ENCODE peak calls at places on chromosomes 12 and 14, in eight cellular contexts. One of them, this sample, is unnamed.

GRCh38 chr14:23112359-23113178 is 6.5 kb downstream of the CEBPE start:
- DNase-seq in esophagus muscularis mucosa: no peak
- DNase-seq in H1: no peak
- DNase-seq in HCT116: no peak
- DNase-seq in transverse colon: no peak
- DNase-seq in GM23338: no peak
- DNase-seq in suprapubic skin: no peak
- DNase-seq in HepG2: no peak
- DNase-seq in this sample: no peak

GRCh38 chr14:99342906-99343305 is 70.9 kb upstream of the BCL11B start:
- DNase-seq in esophagus muscularis mucosa: no peak
- DNase-seq in H1: no peak
- DNase-seq in HCT116: no peak
- DNase-seq in transverse colon: no peak
- DNase-seq in GM23338: no peak
- DNase-seq in suprapubic skin: no peak
- DNase-seq in HepG2: no peak
- DNase-seq in this sample: no peak

GRCh38 chr12:32201096-32201495 is 94.4 kb downstream of the BICD1 start:
- DNase-seq in esophagus muscularis mucosa: no peak
- DNase-seq in H1: no peak
- DNase-seq in HCT116: no peak
- DNase-seq in transverse colon: no peak
- DNase-seq in GM23338: no peak
- DNase-seq in suprapubic skin: no peak
- DNase-seq in HepG2: no peak
- DNase-seq in this sample: no peak

GRCh38 chr12:54217774-54218221 is 29.0 kb upstream of the SMUG1 start:
- DNase-seq in esophagus muscularis mucosa: no peak
- DNase-seq in H1: peak; percentile 86
- DNase-seq in HCT116: no peak
- DNase-seq in transverse colon: peak; percentile 55
- DNase-seq in GM23338: peak; percentile 97
- DNase-seq in suprapubic skin: peak; percentile 78
- DNase-seq in HepG2: no peak
- DNase-seq in this sample: no peak

GRCh38 chr14:80475074-80475473 is 263.8 kb upstream of the DIO2 start:
- DNase-seq in esophagus muscularis mucosa: no peak
- DNase-seq in H1: no peak
- DNase-seq in HCT116: no peak
- DNase-seq in transverse colon: no peak
- DNase-seq in GM23338: no peak
- DNase-seq in suprapubic skin: no peak
- DNase-seq in HepG2: no peak
- DNase-seq in this sample: no peak

GRCh38 chr12:52009081-52009751 is 2.5 kb downstream of the TAMALIN start:
- DNase-seq in esophagus muscularis mucosa: no peak
- DNase-seq in H1: no peak
- DNase-seq in HCT116: no peak
- DNase-seq in transverse colon: no peak
- DNase-seq in GM23338: no peak
- DNase-seq in suprapubic skin: no peak
- DNase-seq in HepG2: no peak
- DNase-seq in this sample: no peak

GRCh38 chr12:4881665-4882064 is 28.0 kb upstream of the KCNA1 start:
- DNase-seq in esophagus muscularis mucosa: no peak
- DNase-seq in H1: no peak
- DNase-seq in HCT116: no peak
- DNase-seq in transverse colon: no peak
- DNase-seq in GM23338: no peak
- DNase-seq in suprapubic skin: no peak
- DNase-seq in HepG2: no peak
- DNase-seq in this sample: no peak

GRCh38 chr14:90969493-90970166 is 90.8 kb downstream of the RPS6KA5 start:
- DNase-seq in esophagus muscularis mucosa: no peak
- DNase-seq in H1: no peak
- DNase-seq in HCT116: peak; percentile 21
- DNase-seq in transverse colon: no peak
- DNase-seq in GM23338: no peak
- DNase-seq in suprapubic skin: no peak
- DNase-seq in HepG2: no peak
- DNase-seq in this sample: no peak

GRCh38 chr12:111419784-111420183 is 14.1 kb downstream of the SH2B3 start:
- DNase-seq in esophagus muscularis mucosa: no peak
- DNase-seq in H1: no peak
- DNase-seq in HCT116: no peak
- DNase-seq in transverse colon: no peak
- DNase-seq in GM23338: no peak
- DNase-seq in suprapubic skin: no peak
- DNase-seq in HepG2: no peak
- DNase-seq in this sample: no peak

GRCh38 chr12:111418594-111418880 is 12.8 kb downstream of the SH2B3 start:
- DNase-seq in esophagus muscularis mucosa: no peak
- DNase-seq in H1: no peak
- DNase-seq in HCT116: no peak
- DNase-seq in transverse colon: no peak
- DNase-seq in GM23338: no peak
- DNase-seq in suprapubic skin: no peak
- DNase-seq in HepG2: no peak
- DNase-seq in this sample: no peak

GRCh38 chr12:111420494-111420893 is 14.8 kb downstream of the SH2B3 start:
- DNase-seq in esophagus muscularis mucosa: no peak
- DNase-seq in H1: no peak
- DNase-seq in HCT116: no peak
- DNase-seq in transverse colon: no peak
- DNase-seq in GM23338: no peak
- DNase-seq in suprapubic skin: no peak
- DNase-seq in HepG2: no peak
- DNase-seq in this sample: no peak

GRCh38 chr12:111417290-111417689 is 11.6 kb downstream of the SH2B3 start:
- DNase-seq in esophagus muscularis mucosa: no peak
- DNase-seq in H1: no peak
- DNase-seq in HCT116: no peak
- DNase-seq in transverse colon: no peak
- DNase-seq in GM23338: no peak
- DNase-seq in suprapubic skin: no peak
- DNase-seq in HepG2: no peak
- DNase-seq in this sample: no peak

DNA sequence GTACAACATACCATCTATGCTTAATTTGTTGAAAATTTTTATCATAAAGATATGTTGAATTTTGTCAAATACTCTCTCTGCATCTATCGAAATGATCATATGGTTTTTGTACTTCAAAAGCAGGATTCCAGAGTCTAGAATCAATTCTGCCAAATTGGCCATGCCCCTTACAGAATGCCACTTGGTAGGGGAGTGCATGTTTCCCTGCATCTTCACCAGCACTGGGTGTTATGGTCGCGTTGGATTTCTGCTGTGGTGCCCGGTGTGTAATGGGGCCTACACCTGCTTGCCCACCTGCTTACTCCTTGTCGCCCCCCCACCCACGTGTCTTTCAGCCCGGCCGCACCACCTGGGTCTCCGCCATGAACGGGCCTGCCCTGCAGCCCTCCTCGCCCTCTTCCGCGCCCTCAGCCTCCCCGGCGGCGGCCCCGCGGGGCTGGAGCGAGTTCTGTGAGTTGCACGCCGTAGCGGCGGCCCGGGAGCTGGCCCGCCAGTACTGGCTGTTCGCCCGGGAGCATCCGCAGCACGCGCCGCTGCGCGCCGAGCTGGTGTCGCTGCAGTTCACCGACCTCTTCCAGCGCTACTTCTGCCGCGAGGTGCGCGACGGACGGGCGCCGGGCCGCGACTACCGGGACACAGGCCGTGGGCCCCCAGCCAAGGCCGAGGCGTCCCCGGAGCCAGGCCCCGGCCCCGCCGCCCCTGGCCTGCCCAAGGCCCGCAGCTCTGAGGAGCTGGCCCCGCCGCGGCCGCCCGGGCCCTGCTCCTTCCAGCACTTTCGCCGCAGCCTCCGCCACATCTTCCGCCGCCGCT is 12.3 kb downstream of the SH2B3 start:
- DNase-seq in esophagus muscularis mucosa: no peak
- DNase-seq in H1: no peak
- DNase-seq in HCT116: no peak
- DNase-seq in transverse colon: no peak
- DNase-seq in GM23338: no peak
- DNase-seq in suprapubic skin: no peak
- DNase-seq in HepG2: no peak
- DNase-seq in this sample: no peak
- TF ChIP-seq POLR2AphosphoS5 in esophagus muscularis mucosa: no peak
- TF ChIP-seq POLR2AphosphoS5 in H1: no peak
- TF ChIP-seq POLR2AphosphoS5 in HCT116: no peak
- TF ChIP-seq POLR2AphosphoS5 in transverse colon: no peak
- TF ChIP-seq POLR2AphosphoS5 in GM23338: no peak
- TF ChIP-seq POLR2AphosphoS5 in suprapubic skin: no peak
- TF ChIP-seq POLR2AphosphoS5 in HepG2: no peak
- TF ChIP-seq POLR2AphosphoS5 in this sample: no peak

GRCh38 chr12:6960291-6961277 is 9.4 kb downstream of the PTPN6 start:
- DNase-seq in esophagus muscularis mucosa: no peak
- DNase-seq in H1: no peak
- DNase-seq in HCT116: no peak
- DNase-seq in transverse colon: peak; percentile 58
- DNase-seq in GM23338: no peak
- DNase-seq in suprapubic skin: peak; percentile 68
- DNase-seq in HepG2: no peak
- DNase-seq in this sample: no peak

GRCh38 chr12:6958609-6959375 is 7.6 kb downstream of the PTPN6 start:
- DNase-seq in esophagus muscularis mucosa: no peak
- DNase-seq in H1: no peak
- DNase-seq in HCT116: no peak
- DNase-seq in transverse colon: peak; percentile 75
- DNase-seq in GM23338: no peak
- DNase-seq in suprapubic skin: no peak
- DNase-seq in HepG2: no peak
- DNase-seq in this sample: no peak

GRCh38 chr12:6961278-6961694 is 9.2 kb downstream of the PHB2 start:
- DNase-seq in esophagus muscularis mucosa: no peak
- DNase-seq in H1: no peak
- DNase-seq in HCT116: no peak
- DNase-seq in transverse colon: peak; percentile 83
- DNase-seq in GM23338: no peak
- DNase-seq in suprapubic skin: peak; percentile 87
- DNase-seq in HepG2: no peak
- DNase-seq in this sample: no peak

GRCh38 chr12:6957741-6958608 is 6.8 kb downstream of the PTPN6 start:
- DNase-seq in esophagus muscularis mucosa: no peak
- DNase-seq in H1: no peak
- DNase-seq in HCT116: no peak
- DNase-seq in transverse colon: no peak
- DNase-seq in GM23338: no peak
- DNase-seq in suprapubic skin: no peak
- DNase-seq in HepG2: no peak
- DNase-seq in this sample: no peak

DNA sequence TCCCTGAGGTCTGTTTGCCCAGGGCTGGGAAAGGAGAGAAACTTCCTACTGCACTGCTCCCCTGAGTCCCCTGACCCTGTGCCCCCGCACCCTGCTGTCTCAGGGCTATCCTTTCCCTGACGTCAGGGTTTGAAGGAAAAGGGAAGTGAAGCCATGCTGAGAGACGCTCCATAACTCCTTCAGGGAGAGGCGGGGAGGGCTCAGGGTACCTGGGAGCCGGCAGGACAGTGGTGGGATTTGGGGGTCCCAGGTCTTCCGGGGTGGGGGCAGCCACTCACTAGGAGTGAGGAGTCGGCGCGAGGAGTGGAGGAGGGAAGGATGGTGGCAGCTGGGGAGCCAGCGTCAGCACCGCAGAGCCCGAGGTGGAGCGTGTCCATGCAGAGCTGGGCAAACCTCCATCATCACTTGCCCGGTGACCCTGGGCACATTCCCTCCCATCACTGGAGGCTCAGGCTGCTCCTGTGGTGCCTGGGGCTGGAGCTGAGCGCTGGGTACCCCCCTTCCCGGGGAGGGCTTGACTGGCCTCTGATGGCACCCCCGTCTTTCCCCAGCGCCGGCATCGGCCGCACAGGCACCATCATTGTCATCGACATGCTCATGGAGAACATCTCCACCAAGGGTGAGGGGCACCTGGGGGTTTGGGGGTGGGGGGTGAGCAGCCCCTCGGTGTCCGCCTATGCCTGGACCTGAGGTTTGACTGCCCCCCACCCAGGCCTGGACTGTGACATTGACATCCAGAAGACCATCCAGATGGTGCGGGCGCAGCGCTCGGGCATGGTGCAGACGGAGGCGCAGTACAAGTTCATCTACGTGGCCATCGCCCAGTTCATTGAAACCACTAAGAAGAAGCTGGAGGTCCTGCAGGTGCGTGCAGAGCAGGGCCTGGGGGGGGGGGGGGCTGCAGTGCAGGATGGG is 8.5 kb downstream of the PTPN6 start:
- DNase-seq in esophagus muscularis mucosa: no peak
- DNase-seq in H1: no peak
- DNase-seq in HCT116: no peak
- DNase-seq in transverse colon: no peak
- DNase-seq in GM23338: no peak
- DNase-seq in suprapubic skin: peak; percentile 67
- DNase-seq in HepG2: no peak
- DNase-seq in this sample: no peak
- H3K4me1 ChIP-seq in esophagus muscularis mucosa: peaks cover 44% of the 10 kb centered on the region
- H3K4me1 ChIP-seq in H1: peaks cover 9% of the 10 kb centered on the region
- H3K4me1 ChIP-seq in HCT116: peaks cover 17% of the 10 kb centered on the region
- H3K4me1 ChIP-seq in transverse colon: peaks cover 19% of the 10 kb centered on the region
- H3K4me1 ChIP-seq in GM23338: peaks cover 35% of the 10 kb centered on the region
- H3K4me1 ChIP-seq in suprapubic skin: peaks cover 63% of the 10 kb centered on the region
- H3K4me1 ChIP-seq in HepG2: peaks cover 31% of the 10 kb centered on the region
- H3K4me1 ChIP-seq in this sample: peaks cover 13% of the 10 kb centered on the region

GRCh38 chr12:45049912-45050318 is 984 bp downstream of the DBX2 start:
- DNase-seq in esophagus muscularis mucosa: no peak
- DNase-seq in H1: no peak
- DNase-seq in HCT116: no peak
- DNase-seq in transverse colon: no peak
- DNase-seq in GM23338: peak; percentile 54
- DNase-seq in suprapubic skin: no peak
- DNase-seq in HepG2: no peak
- DNase-seq in this sample: no peak
- H3K4me3 ChIP-seq in esophagus muscularis mucosa: peak overlapping the region; percentile 31
- H3K4me3 ChIP-seq in H1: peak overlapping the region; percentile 58
- H3K4me3 ChIP-seq in HCT116: no peak overlapping the region
- H3K4me3 ChIP-seq in transverse colon: no peak overlapping the region
- H3K4me3 ChIP-seq in GM23338: peak overlapping the region; percentile 85
- H3K4me3 ChIP-seq in suprapubic skin: peak overlapping the region; percentile 51
- H3K4me3 ChIP-seq in HepG2: no peak overlapping the region
- H3K4me3 ChIP-seq in this sample: no peak overlapping the region

GRCh38 chr12:11695321-11695720 is 45.8 kb downstream of the ETV6 start:
- DNase-seq in esophagus muscularis mucosa: no peak
- DNase-seq in H1: no peak
- DNase-seq in HCT116: no peak
- DNase-seq in transverse colon: no peak
- DNase-seq in GM23338: no peak
- DNase-seq in suprapubic skin: no peak
- DNase-seq in HepG2: no peak
- DNase-seq in this sample: no peak

GRCh38 chr12:11696084-11696483 is 46.6 kb downstream of the ETV6 start:
- DNase-seq in esophagus muscularis mucosa: no peak
- DNase-seq in H1: no peak
- DNase-seq in HCT116: no peak
- DNase-seq in transverse colon: no peak
- DNase-seq in GM23338: no peak
- DNase-seq in suprapubic skin: no peak
- DNase-seq in HepG2: no peak
- DNase-seq in this sample: no peak

GRCh38 chr12:11693068-11693467 is 43.6 kb downstream of the ETV6 start:
- DNase-seq in esophagus muscularis mucosa: no peak
- DNase-seq in H1: no peak
- DNase-seq in HCT116: no peak
- DNase-seq in transverse colon: no peak
- DNase-seq in GM23338: no peak
- DNase-seq in suprapubic skin: no peak
- DNase-seq in HepG2: no peak
- DNase-seq in this sample: no peak

GRCh38 chr12:11693626-11694025 is 44.2 kb downstream of the ETV6 start:
- DNase-seq in esophagus muscularis mucosa: no peak
- DNase-seq in H1: no peak
- DNase-seq in HCT116: no peak
- DNase-seq in transverse colon: no peak
- DNase-seq in GM23338: no peak
- DNase-seq in suprapubic skin: no peak
- DNase-seq in HepG2: no peak
- DNase-seq in this sample: no peak

DNA sequence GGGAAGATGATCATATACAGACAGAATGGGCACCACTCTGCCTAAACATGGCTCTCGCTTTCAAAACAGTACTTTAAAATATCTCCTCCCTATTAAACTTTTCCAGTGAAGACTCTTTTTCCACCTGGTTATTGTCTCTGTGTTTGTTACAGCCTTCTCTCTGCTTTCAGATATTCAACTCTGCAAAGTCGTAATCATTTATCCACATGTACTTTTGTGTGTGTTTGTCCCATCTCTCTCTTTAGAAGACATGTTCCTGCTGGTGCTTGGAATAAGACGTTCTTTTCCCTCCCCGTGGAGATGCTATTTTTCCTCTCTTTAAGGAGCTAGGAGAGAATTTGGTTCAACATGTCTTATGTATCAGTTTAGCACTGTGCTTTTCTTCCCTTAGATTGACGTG is 45.1 kb downstream of the ETV6 start:
- DNase-seq in esophagus muscularis mucosa: no peak
- DNase-seq in H1: no peak
- DNase-seq in HCT116: no peak
- DNase-seq in transverse colon: no peak
- DNase-seq in GM23338: no peak
- DNase-seq in suprapubic skin: no peak
- DNase-seq in HepG2: no peak
- DNase-seq in this sample: no peak
- TF ChIP-seq POLR2AphosphoS5 in esophagus muscularis mucosa: no peak
- TF ChIP-seq POLR2AphosphoS5 in H1: no peak
- TF ChIP-seq POLR2AphosphoS5 in HCT116: no peak
- TF ChIP-seq POLR2AphosphoS5 in transverse colon: peak; percentile 31
- TF ChIP-seq POLR2AphosphoS5 in GM23338: no peak
- TF ChIP-seq POLR2AphosphoS5 in suprapubic skin: no peak
- TF ChIP-seq POLR2AphosphoS5 in HepG2: no peak
- TF ChIP-seq POLR2AphosphoS5 in this sample: no peak

This sample was measured in Panc1.